ENCODE peak calls at places on chromosomes 13 and 19, in six cellular contexts. V, S, U, X, Q and P are unnamed samples.

GRCh38 chr19:6412111-6412999 is 12.3 kb downstream of the KHSRP start:
- DNase-seq in V (peak; percentile 31), S (peak; percentile 78), U (no peak), X (peak; percentile 62), Q (peak; percentile 57), P (peak; percentile 56)

GRCh38 chr13:34864650-34865049 is 77.4 kb upstream of the NBEA start:
- DNase-seq in V (no peak), S (no peak), U (no peak), X (no peak), Q (no peak), P (no peak)

GRCh38 chr19:16218851-16219250 is 21.1 kb downstream of the AP1M1 start:
- DNase-seq in V (no peak), S (no peak), U (no peak), X (no peak), Q (no peak), P (no peak)

GRCh38 chr19:56105090-56105701 is 15.9 kb downstream of the ZNF787 start:
- DNase-seq in V (peak; percentile 15), S (no peak), U (no peak), X (no peak), Q (peak; percentile 61), P (peak; percentile 84)

GRCh38 chr13:29483211-29483610 is 112.3 kb downstream of the SLC7A1 start:
- DNase-seq in V (no peak), S (peak; percentile 36), U (no peak), X (no peak), Q (no peak), P (no peak)

GRCh38 chr19:13366529-13367143 is 139.6 kb downstream of the CACNA1A start:
- DNase-seq in V (peak; percentile 51), S (peak; percentile 27), U (no peak), X (peak; percentile 51), Q (peak; percentile 5), P (peak; percentile 51)

GRCh38 chr19:13262450-13262849 is 112.2 kb downstream of the IER2 start:
- DNase-seq in V (no peak), S (peak; percentile 66), U (no peak), X (peak; percentile 61), Q (no peak), P (peak; percentile 45)

GRCh38 chr13:51624695-51625345 is 40.6 kb downstream of the WDFY2 start:
- DNase-seq in V (no peak), S (no peak), U (no peak), X (no peak), Q (no peak), P (no peak)

GRCh38 chr19:57002765-57003164 is 117.0 kb upstream of the USP29 start:
- DNase-seq in V (no peak), S (no peak), U (no peak), X (no peak), Q (no peak), P (no peak)

GRCh38 chr13:26713341-26713740 is 47.2 kb downstream of the GPR12 start:
- DNase-seq in V (no peak), S (no peak), U (no peak), X (no peak), Q (no peak), P (no peak)

DNA sequence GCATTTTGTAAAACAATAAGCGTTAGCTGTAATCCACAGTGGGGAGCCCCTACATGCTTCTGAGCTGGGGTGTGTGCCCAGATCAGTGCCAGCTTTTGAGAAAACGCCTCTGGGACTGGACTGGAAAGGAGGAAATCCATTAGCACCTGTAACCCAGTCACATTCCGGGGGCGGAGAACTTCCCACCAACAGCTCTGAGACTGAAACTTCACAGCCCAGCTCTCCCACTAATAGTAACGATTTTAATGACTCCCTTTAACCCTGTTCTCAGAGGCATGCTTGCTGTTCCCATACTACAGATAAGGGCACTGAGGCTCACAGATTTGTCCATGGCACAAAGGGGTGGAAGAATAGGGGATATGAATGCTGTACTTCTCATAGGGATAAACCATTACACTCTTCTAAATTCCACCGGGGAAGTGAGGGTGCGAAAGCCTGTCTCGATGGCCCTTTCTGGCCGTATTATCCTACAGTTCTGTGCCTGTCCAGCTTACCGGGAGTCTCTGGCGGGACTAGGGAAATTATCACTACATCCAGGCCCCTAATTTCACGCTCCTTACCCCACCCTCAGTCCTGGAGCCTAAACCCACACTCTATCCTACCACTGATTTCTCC is 815 bp downstream of the FBXO46 start:
- DNase-seq in V (no peak), S (no peak), U (peak; percentile 51), X (no peak), Q (no peak), P (no peak)
- TF ChIP-seq JUND in V (no peak), S (no peak), U (no peak), X (no peak), Q (no peak), P (no peak)

DNA sequence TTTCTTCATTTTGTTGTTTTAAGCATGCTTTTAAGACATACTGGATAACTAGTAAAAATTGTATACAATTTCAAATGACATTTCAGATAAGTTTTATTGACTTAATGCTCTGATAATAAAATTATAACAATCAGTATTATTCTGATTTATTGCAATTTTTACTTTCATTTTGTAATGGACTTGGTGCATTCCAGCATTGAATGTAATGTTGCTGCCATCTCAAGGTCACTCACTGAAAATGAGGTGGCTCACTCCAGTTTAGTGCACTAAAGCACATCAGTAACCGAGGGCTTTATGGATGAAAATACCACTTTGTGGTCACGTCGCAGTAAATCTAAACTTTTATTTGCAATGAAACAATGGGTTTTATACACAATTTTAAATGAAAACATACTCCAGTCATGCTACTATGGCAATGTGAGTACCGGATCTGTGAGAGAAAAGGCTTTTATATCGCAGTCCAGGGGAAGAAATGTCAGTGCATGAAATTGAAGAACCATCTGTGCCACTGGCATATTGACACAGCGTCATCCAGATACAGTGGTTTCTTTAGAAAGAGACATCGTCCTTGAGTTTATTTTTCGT is 20.7 kb upstream of the ZNF507 start:
- DNase-seq in V (no peak), S (no peak), U (no peak), X (no peak), Q (no peak), P (no peak)
- TF ChIP-seq JUND in V (no peak), S (no peak), U (no peak), X (no peak), Q (no peak), P (no peak)

DNA sequence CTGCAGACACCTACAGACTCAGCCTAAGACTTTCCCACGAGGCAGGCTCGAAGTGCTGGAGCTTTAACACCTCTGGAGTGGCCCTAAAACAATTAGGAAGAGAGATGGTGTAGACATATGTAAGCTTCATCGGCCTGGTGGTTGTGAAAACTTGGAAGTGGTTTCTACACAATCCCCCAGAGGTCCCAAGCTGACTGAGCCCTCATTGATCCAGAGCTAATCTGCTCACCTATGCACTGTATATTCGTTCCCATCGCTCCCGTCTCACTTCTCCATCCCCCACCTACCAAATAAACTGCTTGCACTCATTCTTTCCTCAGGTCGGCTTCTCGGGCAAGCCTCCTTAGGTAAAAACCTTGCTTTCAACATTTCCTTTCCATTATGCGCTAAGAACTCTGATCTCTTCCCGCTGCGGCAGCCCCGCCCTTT is 767 bp upstream of the ZNF793 start:
- DNase-seq in V (no peak), S (no peak), U (no peak), X (no peak), Q (no peak), P (peak; percentile 2)
- TF ChIP-seq JUND in V (no peak), S (no peak), U (no peak), X (no peak), Q (no peak), P (no peak)

GRCh38 chr19:7899751-7900352 is 3.8 kb upstream of the MAP2K7 start:
- DNase-seq in V (no peak), S (no peak), U (no peak), X (no peak), Q (no peak), P (no peak)

GRCh38 chr19:7900931-7901330 is 2.7 kb upstream of the MAP2K7 start:
- DNase-seq in V (no peak), S (no peak), U (no peak), X (no peak), Q (no peak), P (no peak)

GRCh38 chr19:7901337-7901736 is 2.3 kb upstream of the MAP2K7 start:
- DNase-seq in V (no peak), S (no peak), U (no peak), X (no peak), Q (no peak), P (no peak)

GRCh38 chr19:7898967-7899366 is 4.7 kb upstream of the MAP2K7 start:
- DNase-seq in V (no peak), S (no peak), U (no peak), X (no peak), Q (no peak), P (no peak)

GRCh38 chr19:7900401-7900870 is 3.2 kb upstream of the MAP2K7 start:
- DNase-seq in V (no peak), S (no peak), U (no peak), X (no peak), Q (no peak), P (no peak)
- TF ChIP-seq JUND in V (no peak), S (no peak), U (no peak), X (no peak), Q (no peak), P (no peak)

DNA sequence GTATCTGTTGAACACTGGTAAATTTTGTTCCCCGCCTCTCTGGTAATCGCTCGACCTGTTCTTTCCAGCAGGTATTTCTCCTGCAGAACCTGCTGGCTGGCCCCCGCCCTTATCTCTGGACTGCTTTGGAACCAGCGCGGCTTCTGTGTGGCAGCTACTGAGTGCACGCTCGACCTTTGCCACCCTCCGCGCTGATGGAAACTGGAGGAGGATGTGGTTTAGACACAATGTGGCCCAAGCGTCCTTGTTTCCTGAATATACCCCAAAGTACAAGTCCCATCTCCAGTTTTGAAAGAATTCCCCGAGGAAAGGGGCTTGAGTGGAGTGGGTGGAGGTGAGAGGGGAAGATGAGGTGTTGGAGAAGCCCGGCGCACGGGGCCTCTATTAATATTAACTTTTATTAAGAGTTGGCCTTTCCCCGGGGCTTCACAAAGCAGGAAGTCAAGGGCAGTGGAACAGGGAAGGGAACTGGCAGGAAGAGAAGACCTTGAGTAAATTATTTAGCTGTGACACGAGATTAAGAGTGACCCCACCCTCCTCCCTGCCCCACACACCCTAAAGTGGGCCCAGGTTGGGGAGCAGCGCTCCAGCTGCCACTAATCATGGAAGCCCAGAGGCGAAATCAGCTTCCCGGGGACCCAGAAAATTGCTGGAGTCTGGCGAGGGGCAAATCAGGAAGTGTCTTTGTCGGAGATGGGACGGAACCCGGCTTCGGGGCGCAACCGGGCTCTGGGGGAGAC is 16.0 kb downstream of the CDX2 start:
- DNase-seq in V (no peak), S (no peak), U (no peak), X (no peak), Q (no peak), P (no peak)
- TF ChIP-seq JUND in V (no peak), S (no peak), U (no peak), X (no peak), Q (no peak), P (no peak)

DNA sequence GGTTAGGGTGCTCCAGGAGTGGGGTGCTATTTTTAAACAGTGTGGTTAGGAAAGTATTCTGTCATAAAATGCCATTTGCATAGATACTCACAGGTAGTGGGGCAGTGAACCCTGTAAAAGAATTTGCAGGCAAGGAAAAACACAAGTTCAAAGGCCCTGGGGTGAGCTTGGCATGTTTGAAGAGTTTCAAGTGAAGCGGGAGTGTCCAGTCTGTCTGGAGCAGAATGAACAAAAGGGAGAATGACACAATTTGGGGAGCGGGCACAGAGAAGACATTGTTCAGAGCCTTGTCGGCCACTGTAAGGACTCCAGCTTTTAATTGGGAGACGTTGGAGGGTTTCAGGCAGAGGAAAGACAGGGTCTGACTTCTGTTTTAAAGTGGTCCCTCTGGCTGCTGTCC is 2.8 kb downstream of the GRWD1 start:
- DNase-seq in V (no peak), S (no peak), U (no peak), X (no peak), Q (no peak), P (no peak)
- TF ChIP-seq JUND in V (no peak), S (no peak), U (no peak), X (no peak), Q (no peak), P (no peak)

GRCh38 chr13:106612688-106613087 is 44.8 kb upstream of the ARGLU1 start:
- DNase-seq in V (no peak), S (no peak), U (no peak), X (no peak), Q (no peak), P (no peak)
- TF ChIP-seq JUND in V (no peak), S (no peak), U (no peak), X (no peak), Q (no peak), P (no peak)